ENCODE peak calls at places on chromosomes 13 and 19, in eight cellular contexts. J is left ventricle myocardium superior; V is GM04503; E is neural progenitor cell; O is NCI-H774; F is NCI-H1105 treated with DMSO at 0.1 percent for 48 hours; Z is germinal center; A is CD8-positive, alpha-beta T cell. M is an unnamed sample.

GRCh38 chr19:41299755-41300089 is 10.2 kb upstream of the CCDC97 start:
- DNase-seq in F (no peak), A (peak; percentile 35), E (no peak), Z (no peak), V (no peak), O (no peak), J (peak; percentile 80), M (peak; percentile 42)

GRCh38 chr13:111900390-111901180 is 166.4 kb upstream of the SOX1 start:
- DNase-seq in O (no peak), V (no peak), Z (no peak), E (no peak), F (no peak), A (no peak), J (no peak), M (no peak)

GRCh38 chr13:97696921-97697320 is 256.6 kb upstream of the IPO5 start:
- DNase-seq in Z (no peak), F (no peak), V (no peak), E (no peak), A (no peak), J (no peak), O (no peak), M (no peak)

GRCh38 chr13:95256086-95256485 is 45.2 kb downstream of the ABCC4 start:
- DNase-seq in E (no peak), J (no peak), F (no peak), Z (no peak), A (no peak), O (no peak), V (peak; percentile 84), M (no peak)

GRCh38 chr13:84588023-84588422 is 705.7 kb upstream of the SLITRK1 start:
- DNase-seq in A (no peak), F (peak; percentile 6), J (no peak), Z (no peak), V (no peak), E (no peak), O (no peak), M (no peak)

GRCh38 chr13:78100481-78100880 is 181.8 kb upstream of the EDNRB start:
- DNase-seq in V (no peak), E (no peak), Z (no peak), J (no peak), F (no peak), A (no peak), O (no peak), M (no peak)

GRCh38 chr13:47656651-47657050 is 344.4 kb downstream of the SUCLA2 start:
- DNase-seq in A (no peak), O (no peak), E (no peak), V (no peak), J (no peak), Z (no peak), F (no peak), M (no peak)

GRCh38 chr19:34732548-34733255 is 1.3 kb upstream of the ZNF181 start:
- DNase-seq in F (no peak), J (peak; percentile 30), V (no peak), Z (no peak), A (no peak), O (no peak), E (peak; percentile 16), M (no peak)

GRCh38 chr13:106468948-106469590 is 66.4 kb downstream of the EFNB2 start:
- DNase-seq in Z (no peak), O (no peak), J (no peak), V (no peak), F (no peak), E (no peak), A (no peak), M (no peak)

GRCh38 chr19:2240881-2241760 is 4.5 kb downstream of the SF3A2 start:
- DNase-seq in A (no peak), V (no peak), O (no peak), Z (no peak), J (no peak), E (no peak), F (no peak), M (no peak)

GRCh38 chr13:35865341-35866240 is 265.6 kb downstream of the DCLK1 start:
- DNase-seq in J (no peak), V (no peak), A (no peak), O (no peak), E (no peak), F (no peak), Z (no peak), M (no peak)

GRCh38 chr19:21699197-21699596 is 68.2 kb downstream of the ZNF100 start:
- DNase-seq in V (no peak), E (no peak), J (no peak), A (no peak), F (no peak), O (no peak), Z (no peak), M (no peak)

GRCh38 chr19:19539738-19540703 is 2.0 kb downstream of the CILP2 start:
- DNase-seq in Z (peak; percentile 92), E (peak; percentile 59), A (peak; percentile 29), O (no peak), J (peak; percentile 78), F (no peak), V (no peak), M (peak; percentile 21)

GRCh38 chr13:93991569-93991968 is 487.9 kb downstream of the DCT start:
- DNase-seq in J (no peak), F (no peak), Z (no peak), O (no peak), V (no peak), A (no peak), E (no peak), M (no peak)

GRCh38 chr13:110397445-110397844 is 90.4 kb downstream of the COL4A2 start:
- DNase-seq in F (no peak), O (no peak), E (no peak), Z (no peak), V (no peak), J (no peak), A (no peak), M (no peak)

GRCh38 chr13:101751488-101751887 is 299.0 kb downstream of the ITGBL1 start:
- DNase-seq in A (no peak), O (no peak), F (peak; percentile 89), V (no peak), Z (no peak), E (no peak), J (no peak), M (no peak)

GRCh38 chr19:7159105-7159933 is 89.8 kb downstream of the ZNF557 start:
- DNase-seq in J (peak; percentile 80), O (peak; percentile 46), V (peak; percentile 87), Z (no peak), F (no peak), A (no peak), E (no peak), M (no peak)

GRCh38 chr13:75415720-75416119 is 66.2 kb downstream of the TBC1D4 start:
- DNase-seq in Z (no peak), F (no peak), V (peak; percentile 74), A (no peak), J (no peak), E (no peak), O (no peak), M (no peak)

GRCh38 chr13:94701313-94702180 is 10.8 kb downstream of the SOX21 start:
- DNase-seq in O (no peak), J (no peak), F (no peak), Z (no peak), V (no peak), A (no peak), E (no peak), M (no peak)

M was measured in activated gamma-delta T cell treated with anti-CD3 and anti-CD28 coated beads, Interleukin-2, amount 50 U/mL, for 16 hours.